ENCODE peak calls at places on chromosomes 3 and 15, in nine cellular contexts. Y, Z, B, E, U, R, F, H and V are unnamed samples.

GRCh38 chr3:189630667-189631372 is 369 bp upstream of the TP63 start:
- DNase-seq in Y (no peak), Z (peak; percentile 62), B (no peak), E (no peak), U (no peak), R (no peak), F (no peak), H (no peak), V (no peak)

GRCh38 chr3:190065204-190065603 is 55.5 kb downstream of the P3H2 start:
- DNase-seq in Y (no peak), Z (no peak), B (no peak), E (no peak), U (no peak), R (no peak), F (no peak), H (no peak), V (no peak)

GRCh38 chr3:119436977-119437376 is 26.4 kb downstream of the TMEM39A start:
- DNase-seq in Y (no peak), Z (no peak), B (no peak), E (no peak), U (no peak), R (no peak), F (no peak), H (no peak), V (no peak)

GRCh38 chr15:40471105-40471777 is 457 bp downstream of the CHST14 start:
- DNase-seq in Y (peak; percentile 5), Z (no peak), B (peak; percentile 41), E (no peak), U (peak; percentile 57), R (peak; percentile 59), F (peak; percentile 28), H (no peak), V (no peak)

GRCh38 chr3:165642761-165643432 is 194.3 kb downstream of the BCHE start:
- DNase-seq in Y (peak; percentile 97), Z (peak; percentile 64), B (no peak), E (peak; percentile 57), U (peak; percentile 80), R (peak; percentile 84), F (no peak), H (peak; percentile 63), V (no peak)

GRCh38 chr15:100672959-100673358 is 70.6 kb downstream of the ASB7 start:
- DNase-seq in Y (no peak), Z (no peak), B (no peak), E (no peak), U (no peak), R (no peak), F (no peak), H (no peak), V (no peak)

GRCh38 chr3:101850327-101851048 is 1.2 kb downstream of the NFKBIZ start:
- DNase-seq in Y (peak; percentile 70), Z (peak; percentile 71), B (no peak), E (no peak), U (peak; percentile 65), R (peak; percentile 57), F (peak; percentile 38), H (no peak), V (no peak)

GRCh38 chr3:153970735-153971347 is 150.3 kb upstream of the ARHGEF26 start:
- DNase-seq in Y (peak; percentile 47), Z (no peak), B (no peak), E (no peak), U (peak; percentile 24), R (no peak), F (no peak), H (peak; percentile 33), V (no peak)

GRCh38 chr3:178405456-178405970 is 130.7 kb upstream of the KCNMB2 start:
- DNase-seq in Y (no peak), Z (no peak), B (no peak), E (no peak), U (no peak), R (no peak), F (no peak), H (no peak), V (no peak)

GRCh38 chr3:12370758-12371157 is 81.9 kb downstream of the PPARG start:
- DNase-seq in Y (peak; percentile 71), Z (no peak), B (peak; percentile 27), E (no peak), U (no peak), R (no peak), F (no peak), H (no peak), V (no peak)

GRCh38 chr3:117628896-117629295 is 919.3 kb downstream of the TUSC7 start:
- DNase-seq in Y (peak; percentile 8), Z (no peak), B (no peak), E (peak; percentile 84), U (peak; percentile 21), R (peak; percentile 40), F (no peak), H (peak; percentile 63), V (no peak)

GRCh38 chr15:75204340-75205063 is 2.8 kb downstream of the C15orf39 start:
- DNase-seq in Y (peak; percentile 97), Z (peak; percentile 86), B (peak; percentile 85), E (peak; percentile 95), U (peak; percentile 98), R (peak; percentile 97), F (peak; percentile 89), H (peak; percentile 81), V (peak; percentile 89)

GRCh38 chr3:17151598-17152373 is 267.0 kb downstream of the PLCL2 start:
- DNase-seq in Y (no peak), Z (peak; percentile 98), B (no peak), E (no peak), U (no peak), R (no peak), F (peak; percentile 84), H (no peak), V (no peak)

GRCh38 chr3:189778340-189778950 is 147.3 kb downstream of the TP63 start:
- DNase-seq in Y (no peak), Z (peak; percentile 28), B (no peak), E (no peak), U (no peak), R (no peak), F (no peak), H (no peak), V (no peak)

GRCh38 chr3:125141596-125142417 is 70.7 kb downstream of the SLC12A8 start:
- DNase-seq in Y (no peak), Z (peak; percentile 87), B (peak; percentile 63), E (no peak), U (peak; percentile 58), R (peak; percentile 35), F (peak; percentile 74), H (no peak), V (peak; percentile 39)

GRCh38 chr3:154040283-154040682 is 80.9 kb upstream of the ARHGEF26 start:
- DNase-seq in Y (peak; percentile 55), Z (no peak), B (no peak), E (no peak), U (no peak), R (no peak), F (no peak), H (no peak), V (no peak)

GRCh38 chr15:92079047-92079446 is 225.5 kb downstream of the SLCO3A1 start:
- DNase-seq in Y (peak; percentile 49), Z (peak; percentile 10), B (no peak), E (no peak), U (no peak), R (no peak), F (peak; percentile 39), H (no peak), V (no peak)

GRCh38 chr3:172808969-172809546 is 58.5 kb downstream of the ECT2 start:
- DNase-seq in Y (peak; percentile 67), Z (peak; percentile 31), B (no peak), E (peak; percentile 41), U (peak; percentile 21), R (no peak), F (no peak), H (no peak), V (no peak)

GRCh38 chr3:4587061-4587837 is 94.1 kb downstream of the ITPR1 start:
- DNase-seq in Y (no peak), Z (no peak), B (no peak), E (no peak), U (no peak), R (no peak), F (peak; percentile 32), H (no peak), V (no peak)

GRCh38 chr15:48634934-48635333 is 10.6 kb downstream of the FBN1 start:
- DNase-seq in Y (no peak), Z (no peak), B (no peak), E (no peak), U (peak; percentile 26), R (no peak), F (no peak), H (no peak), V (no peak)

GRCh38 chr3:111338059-111338698 is 203.8 kb upstream of the CD96 start:
- DNase-seq in Y (peak; percentile 89), Z (peak; percentile 27), B (peak; percentile 70), E (peak; percentile 55), U (peak; percentile 69), R (peak; percentile 52), F (peak; percentile 47), H (peak; percentile 20), V (no peak)

GRCh38 chr3:55203006-55203405 is 275.1 kb upstream of the LRTM1 start:
- DNase-seq in Y (no peak), Z (no peak), B (no peak), E (no peak), U (peak; percentile 52), R (peak; percentile 17), F (no peak), H (no peak), V (no peak)

GRCh38 chr3:99544819-99545281 is 93.5 kb upstream of the COL8A1 start:
- DNase-seq in Y (no peak), Z (peak; percentile 18), B (no peak), E (no peak), U (peak; percentile 31), R (no peak), F (no peak), H (no peak), V (no peak)

GRCh38 chr3:52539010-52539653 is 2.7 kb downstream of the UQCC5 start:
- DNase-seq in Y (no peak), Z (peak; percentile 71), B (no peak), E (no peak), U (no peak), R (no peak), F (no peak), H (no peak), V (no peak)

GRCh38 chr3:186361612-186362408 is at the start of gene DGKG:
- DNase-seq in Y (no peak), Z (peak; percentile 87), B (peak; percentile 16), E (no peak), U (peak; percentile 43), R (peak; percentile 68), F (peak; percentile 25), H (no peak), V (peak; percentile 93)

GRCh38 chr3:134357914-134358811 is 16.1 kb downstream of the AMOTL2 start:
- DNase-seq in Y (peak; percentile 59), Z (no peak), B (no peak), E (no peak), U (peak; percentile 87), R (peak; percentile 86), F (peak; percentile 12), H (no peak), V (no peak)

GRCh38 chr15:57667171-57667924 is 39.2 kb upstream of the POLR2M start:
- DNase-seq in Y (peak; percentile 79), Z (no peak), B (no peak), E (no peak), U (peak; percentile 73), R (peak; percentile 57), F (no peak), H (no peak), V (no peak)

GRCh38 chr15:67080118-67080899 is 14.9 kb downstream of the SMAD3 start:
- DNase-seq in Y (no peak), Z (peak; percentile 74), B (no peak), E (no peak), U (peak; percentile 87), R (peak; percentile 76), F (no peak), H (no peak), V (no peak)

GRCh38 chr3:3734881-3735280 is 64.3 kb upstream of the LRRN1 start:
- DNase-seq in Y (no peak), Z (no peak), B (no peak), E (no peak), U (no peak), R (no peak), F (no peak), H (no peak), V (no peak)

GRCh38 chr3:24590344-24590880 is 95.8 kb upstream of the THRB start:
- DNase-seq in Y (no peak), Z (no peak), B (no peak), E (no peak), U (no peak), R (no peak), F (no peak), H (no peak), V (no peak)

GRCh38 chr3:77149382-77149781 is 109.5 kb downstream of the ROBO2 start:
- DNase-seq in Y (no peak), Z (no peak), B (no peak), E (no peak), U (no peak), R (no peak), F (no peak), H (no peak), V (no peak)